ENCODE peak calls at places on chromosome 14, in ten cellular contexts. O is adrenal gland, H is stomach, Y is transverse colon, G is H54, D is sigmoid colon, M is NB4, N is body of pancreas, T is GM12892, Z is GM12891. E is an unnamed sample.
A peak's percentile ranks its signal among the peaks of the same experiment; 100 is the strongest.

GRCh38 chr14:94889520-94890312 is 119.8 kb upstream of the GSC start:
- DNase-seq in O (no peak), H (no peak), Y (no peak), G (no peak), D (no peak), M (no peak), N (no peak), T (no peak), Z (no peak), E (no peak)

GRCh38 chr14:56474419-56475022 is 105.1 kb upstream of the TMEM260 start:
- DNase-seq in O (no peak), H (no peak), Y (no peak), G (no peak), D (no peak), M (peak; percentile 50), N (no peak), T (no peak), Z (peak; percentile 22), E (peak; percentile 29)

GRCh38 chr14:69097974-69098373 is 54.9 kb downstream of the DCAF5 start:
- DNase-seq in O (no peak), H (no peak), Y (no peak), G (no peak), D (no peak), M (no peak), N (no peak), T (no peak), Z (no peak), E (no peak)

GRCh38 chr14:102568115-102568614 is 24.3 kb upstream of the RCOR1 start:
- DNase-seq in O (no peak), H (peak; percentile 57), Y (peak; percentile 67), G (no peak), D (no peak), M (peak; percentile 41), N (peak; percentile 63), T (no peak), Z (no peak), E (peak; percentile 39)

GRCh38 chr14:34981743-34982420 is 910 bp upstream of the SRP54 start:
- DNase-seq in O (peak; percentile 35), H (no peak), Y (peak; percentile 35), G (no peak), D (no peak), M (peak; percentile 69), N (peak; percentile 9), T (no peak), Z (no peak), E (peak; percentile 81)

GRCh38 chr14:61841145-61841544 is 78.9 kb downstream of the SNAPC1 start:
- DNase-seq in O (no peak), H (no peak), Y (no peak), G (no peak), D (no peak), M (no peak), N (no peak), T (no peak), Z (no peak), E (no peak)

GRCh38 chr14:45201908-45202307 is 51.1 kb downstream of the MIS18BP1 start:
- DNase-seq in O (no peak), H (no peak), Y (no peak), G (no peak), D (no peak), M (peak; percentile 42), N (no peak), T (no peak), Z (no peak), E (peak; percentile 34)

GRCh38 chr14:75982724-75983358 is 1.0 kb upstream of the TGFB3 start:
- DNase-seq in O (peak; percentile 70), H (no peak), Y (peak; percentile 59), G (peak; percentile 47), D (peak; percentile 90), M (peak; percentile 51), N (peak; percentile 84), T (no peak), Z (no peak), E (peak; percentile 60)

GRCh38 chr14:102050625-102051024 is 36.2 kb downstream of the HSP90AA1 start:
- DNase-seq in O (peak; percentile 89), H (no peak), Y (no peak), G (no peak), D (no peak), M (no peak), N (no peak), T (no peak), Z (no peak), E (no peak)

GRCh38 chr14:76904100-76904739 is 78.0 kb downstream of the LRRC74A start:
- DNase-seq in O (peak; percentile 73), H (no peak), Y (peak; percentile 32), G (peak; percentile 48), D (peak; percentile 89), M (no peak), N (peak; percentile 58), T (no peak), Z (no peak), E (no peak)

GRCh38 chr14:63283501-63284248 is 35.1 kb downstream of the GPHB5 start:
- DNase-seq in O (no peak), H (no peak), Y (no peak), G (no peak), D (no peak), M (no peak), N (no peak), T (no peak), Z (no peak), E (no peak)

GRCh38 chr14:30223385-30223785 is 295.7 kb upstream of the PRKD1 start:
- DNase-seq in O (peak; percentile 89), H (peak; percentile 90), Y (peak; percentile 11), G (peak; percentile 26), D (peak; percentile 80), M (no peak), N (peak; percentile 97), T (no peak), Z (no peak), E (no peak)

GRCh38 chr14:59964251-59965007 is 44.5 kb downstream of the LRRC9 start:
- DNase-seq in O (no peak), H (no peak), Y (no peak), G (no peak), D (no peak), M (no peak), N (no peak), T (no peak), Z (no peak), E (no peak)

GRCh38 chr14:78202178-78202577 is 32.0 kb downstream of the NRXN3 start:
- DNase-seq in O (no peak), H (no peak), Y (no peak), G (no peak), D (no peak), M (peak; percentile 38), N (no peak), T (no peak), Z (no peak), E (no peak)

GRCh38 chr14:65024957-65025356 is 38.3 kb downstream of the FNTB start:
- DNase-seq in O (no peak), H (no peak), Y (no peak), G (no peak), D (peak; percentile 50), M (no peak), N (no peak), T (no peak), Z (no peak), E (no peak)
- TF ChIP-seq POLR2A in O (no peak), H (no peak), Y (no peak), G (no peak), D (no peak), M (no peak), N (no peak), T (no peak), Z (no peak), E (no peak)

DNA sequence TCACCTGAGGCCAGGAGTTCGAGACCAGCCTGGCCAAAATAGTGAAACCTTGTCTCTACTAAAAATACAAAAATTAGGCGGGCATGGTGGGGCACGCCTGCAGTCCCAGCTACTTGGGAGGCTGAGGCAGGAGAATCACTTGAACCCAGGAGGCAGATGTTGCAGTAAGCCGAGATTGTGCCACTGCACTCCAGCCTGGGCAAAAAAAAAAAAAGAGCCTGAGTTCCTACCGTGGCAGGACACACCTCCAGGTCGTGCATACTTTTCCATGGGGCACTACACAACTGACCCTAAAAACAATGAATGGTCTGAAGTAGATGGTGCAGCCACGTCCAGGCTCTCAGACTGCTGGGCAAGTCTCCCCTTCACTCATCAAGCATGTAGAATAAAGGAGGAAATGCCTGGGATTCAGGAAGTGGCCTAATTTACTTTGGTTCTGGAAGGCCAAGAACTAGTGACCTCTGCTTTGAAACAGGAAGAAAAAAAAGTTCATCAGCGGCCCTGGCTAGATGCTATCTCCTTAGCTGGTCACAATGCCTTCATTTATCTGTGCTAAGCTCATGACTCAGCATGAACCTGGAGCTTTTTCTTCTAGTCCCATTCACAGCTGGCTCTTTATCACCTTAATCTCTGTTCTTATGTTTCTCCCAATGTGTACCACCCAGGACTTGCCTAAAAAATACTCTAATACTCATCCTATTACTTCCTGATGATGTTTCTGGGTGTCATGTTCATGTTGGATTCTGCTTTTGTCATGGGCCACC is 55.8 kb upstream of the OR6J1 start:
- DNase-seq in O (no peak), H (no peak), Y (no peak), G (no peak), D (no peak), M (peak; percentile 17), N (no peak), T (no peak), Z (no peak), E (peak; percentile 72)
- TF ChIP-seq POLR2A in O (no peak), H (no peak), Y (no peak), G (no peak), D (no peak), M (no peak), N (no peak), T (no peak), Z (no peak), E (no peak)

GRCh38 chr14:55103005-55103640 is 25.9 kb upstream of the LGALS3 start:
- DNase-seq in O (peak; percentile 79), H (peak; percentile 84), Y (peak; percentile 91), G (peak; percentile 63), D (peak; percentile 94), M (peak; percentile 86), N (peak; percentile 82), T (peak; percentile 44), Z (no peak), E (peak; percentile 82)
- TF ChIP-seq POLR2A in O (no peak), H (no peak), Y (peak; percentile 72), G (no peak), D (no peak), M (peak; percentile 19), N (peak; percentile 34), T (peak; percentile 37), Z (no peak), E (peak; percentile 74)

GRCh38 chr14:72894323-72894622 is 372 bp upstream of the DPF3 start:
- DNase-seq in O (no peak), H (no peak), Y (no peak), G (no peak), D (no peak), M (no peak), N (no peak), T (no peak), Z (no peak), E (no peak)

GRCh38 chr14:72892879-72893635 is 844 bp downstream of the DPF3 start:
- DNase-seq in O (peak; percentile 28), H (no peak), Y (peak; percentile 33), G (peak; percentile 33), D (no peak), M (peak; percentile 47), N (peak; percentile 8), T (no peak), Z (peak; percentile 35), E (peak; percentile 63)

GRCh38 chr14:72892103-72892878 is 1.6 kb downstream of the DPF3 start:
- DNase-seq in O (no peak), H (no peak), Y (peak; percentile 30), G (peak; percentile 50), D (no peak), M (no peak), N (no peak), T (no peak), Z (no peak), E (peak; percentile 68)

GRCh38 chr14:72894623-72895378 is 900 bp upstream of the DPF3 start:
- DNase-seq in O (peak; percentile 50), H (no peak), Y (peak; percentile 38), G (peak; percentile 52), D (no peak), M (no peak), N (peak; percentile 44), T (no peak), Z (no peak), E (peak; percentile 80)

GRCh38 chr14:72893636-72894322 is at the start of gene DPF3:
- DNase-seq in O (peak; percentile 97), H (peak; percentile 97), Y (peak; percentile 98), G (peak; percentile 98), D (peak; percentile 98), M (peak; percentile 94), N (peak; percentile 97), T (peak; percentile 88), Z (peak; percentile 86), E (peak; percentile 98)
- TF ChIP-seq POLR2A in O (no peak), H (no peak), Y (no peak), G (peak; percentile 46), D (no peak), M (no peak), N (peak; percentile 40), T (peak; percentile 59), Z (no peak), E (peak; percentile 36)

E was measured in erythroblast.